ENCODE peak calls at places on chromosomes 2 and 18, in nine cellular contexts. Q, K, P, B, V, F, R, Z and E are unnamed samples.
A peak's percentile ranks its signal among the peaks of the same experiment; 100 is the strongest.

GRCh38 chr2:145824384-145824783 is 1304.5 kb upstream of the ZEB2 start:
- DNase-seq in Z (no peak), Q (no peak), B (no peak), R (no peak), K (no peak), V (no peak), F (no peak), P (no peak), E (no peak)

GRCh38 chr2:102618452-102619413 is 620 bp upstream of the SLC9A2 start:
- DNase-seq in F (no peak), B (no peak), Z (no peak), K (no peak), R (no peak), Q (peak; percentile 60), V (no peak), P (peak; percentile 11), E (peak; percentile 7)

GRCh38 chr2:127584516-127585033 is 49.1 kb downstream of the MYO7B start:
- DNase-seq in F (no peak), Q (no peak), V (no peak), P (no peak), Z (no peak), B (no peak), K (no peak), R (no peak), E (no peak)

GRCh38 chr18:58848685-58849084 is 16.0 kb upstream of the ZNF532 start:
- DNase-seq in K (no peak), P (peak; percentile 61), Q (no peak), Z (peak; percentile 91), V (peak; percentile 70), B (no peak), F (no peak), R (no peak), E (peak; percentile 97)

GRCh38 chr2:211033765-211034164 is 477.4 kb downstream of the CPS1 start:
- DNase-seq in Z (peak; percentile 29), F (no peak), Q (no peak), K (peak; percentile 30), P (peak; percentile 24), V (peak; percentile 16), R (peak; percentile 52), B (no peak), E (peak; percentile 2)

GRCh38 chr2:205712983-205713531 is 30.8 kb downstream of the NRP2 start:
- DNase-seq in R (no peak), V (peak; percentile 38), B (no peak), Q (no peak), Z (no peak), F (no peak), P (no peak), K (no peak), E (no peak)

GRCh38 chr18:5879479-5879882 is 15.8 kb downstream of the TMEM200C start:
- DNase-seq in R (peak; percentile 47), Z (peak; percentile 32), F (no peak), B (no peak), Q (no peak), V (peak; percentile 59), P (peak; percentile 0), K (peak; percentile 36), E (peak; percentile 24)

GRCh38 chr2:173193925-173194324 is 118.3 kb downstream of the MAP3K20 start:
- DNase-seq in P (no peak), V (peak; percentile 36), F (no peak), K (no peak), Z (peak; percentile 53), B (no peak), Q (no peak), R (no peak), E (peak; percentile 48)

GRCh38 chr2:134170700-134171099 is 83.2 kb upstream of the MGAT5 start:
- DNase-seq in R (no peak), K (no peak), F (no peak), Q (no peak), P (no peak), B (no peak), Z (no peak), V (no peak), E (no peak)